ENCODE peak calls at places on chromosomes 12 and 14, in seven cellular contexts. W is activated T-helper 1 cell treated with anti-CD3 and anti-CD28 coated beads, Interleukin-12 subunit alpha, Interleukin-12 subunit beta, Interleukin-2, Interleukin-4 antibody, amounts not matched to agents 30 ng/mL and 10 ng/mL and 1 ng/mL, durations not matched to agents 14 hours and 24 hours and 36 hours; S is stimulated activated CD4-positive, alpha-beta T cell treated with anti-CD3 and anti-CD28 coated beads, Interleukin-1b, Interleukin-23, amount 100 ng/mL, for 24 hours; B is M059J; P is NCI-H1417; R is KBM-7; Y is nucleus accumbens. O is an unnamed sample.

GRCh38 chr12:52251367-52252055 is 18.5 kb downstream of the KRT7 start:
- DNase-seq in W (peak), S (no peak), B (no peak), P (no peak), R (peak), Y (no peak), O (peak)

GRCh38 chr14:55578511-55578910 is 1.5 kb upstream of the KTN1 start:
- DNase-seq in W (no peak), S (no peak), B (no peak), P (peak), R (peak), Y (no peak), O (no peak)

GRCh38 chr12:4865246-4865645 is 44.5 kb upstream of the KCNA1 start:
- DNase-seq in W (no peak), S (no peak), B (no peak), P (no peak), R (no peak), Y (no peak), O (no peak)

GRCh38 chr12:32454075-32454474 is 54.7 kb downstream of the FGD4 start:
- DNase-seq in W (no peak), S (no peak), B (peak), P (no peak), R (no peak), Y (no peak), O (no peak)

GRCh38 chr12:133058203-133059125 is 21.2 kb downstream of the ZNF84 start:
- DNase-seq in W (no peak), S (no peak), B (no peak), P (peak), R (peak), Y (no peak), O (no peak)

GRCh38 chr12:12736759-12737676 is 19.9 kb downstream of the CDKN1B start:
- DNase-seq in W (peak), S (no peak), B (peak), P (peak), R (peak), Y (no peak), O (no peak)

GRCh38 chr12:12823308-12823707 is 10.2 kb downstream of the DDX47 start:
- DNase-seq in W (no peak), S (no peak), B (peak), P (no peak), R (no peak), Y (no peak), O (no peak)

GRCh38 chr14:99678198-99678597 is 5.9 kb upstream of the CYP46A1 start:
- DNase-seq in W (no peak), S (no peak), B (no peak), P (no peak), R (no peak), Y (no peak), O (no peak)

GRCh38 chr12:49347307-49348237 is 884 bp downstream of the DNAJC22 start:
- DNase-seq in W (peak), S (peak), B (peak), P (peak), R (peak), Y (peak), O (no peak)

GRCh38 chr14:104643306-104643705 is 38.7 kb upstream of the TMEM179 start:
- DNase-seq in W (no peak), S (no peak), B (no peak), P (no peak), R (no peak), Y (no peak), O (peak)

GRCh38 chr14:94373708-94374107 is 14.7 kb downstream of the SERPINA1 start:
- DNase-seq in W (no peak), S (no peak), B (peak), P (no peak), R (no peak), Y (no peak), O (no peak)

GRCh38 chr12:9364224-9365176 is 156.3 kb upstream of the PZP start:
- DNase-seq in W (peak), S (peak), B (peak), P (no peak), R (no peak), Y (no peak), O (no peak)

GRCh38 chr12:29152223-29152868 is 3.3 kb downstream of the FAR2 start:
- DNase-seq in W (no peak), S (no peak), B (no peak), P (no peak), R (peak), Y (no peak), O (no peak)

GRCh38 chr12:3231399-3231876 is 154.3 kb downstream of the TSPAN9 start:
- DNase-seq in W (no peak), S (no peak), B (no peak), P (no peak), R (no peak), Y (no peak), O (no peak)

GRCh38 chr12:17992002-17992656 is 97.9 kb downstream of the RERGL start:
- DNase-seq in W (no peak), S (no peak), B (peak), P (peak), R (peak), Y (no peak), O (no peak)

GRCh38 chr12:104465379-104465778 is 8.6 kb downstream of the CHST11 start:
- DNase-seq in W (no peak), S (no peak), B (no peak), P (no peak), R (peak), Y (no peak), O (no peak)